ENCODE peak calls at places on chromosomes 7 and 10, in nine cellular contexts. K, X, J, Q, R, Y, E, C and D are unnamed samples.
A peak's percentile ranks its signal among the peaks of the same experiment; 100 is the strongest.

GRCh38 chr7:53541467-53541866 is 506.0 kb downstream of the POM121L12 start:
- DNase-seq in C (no peak), R (no peak), X (no peak), J (no peak), Y (no peak), Q (no peak), E (no peak), K (no peak), D (no peak)

GRCh38 chr10:43926875-43927406 is 278.3 kb upstream of the ZNF32 start:
- DNase-seq in R (no peak), E (no peak), J (no peak), X (no peak), Y (no peak), K (no peak), C (no peak), Q (no peak), D (no peak)

GRCh38 chr7:22793593-22794462 is 28.8 kb downstream of the TOMM7 start:
- DNase-seq in R (no peak), J (peak; percentile 11), X (no peak), Q (no peak), C (no peak), Y (no peak), E (no peak), K (no peak), D (no peak)

GRCh38 chr7:138798836-138799235 is 840 bp upstream of the ATP6V0A4 start:
- DNase-seq in R (no peak), X (no peak), C (no peak), Q (no peak), J (no peak), Y (no peak), E (no peak), K (no peak), D (peak; percentile 18)

GRCh38 chr7:124276005-124276606 is 243.2 kb upstream of the TMEM229A start:
- DNase-seq in X (peak; percentile 6), J (no peak), C (no peak), Q (peak; percentile 11), Y (no peak), E (no peak), K (no peak), R (peak; percentile 18), D (peak; percentile 39)

GRCh38 chr10:27258838-27259532 is 18.4 kb upstream of the ACBD5 start:
- DNase-seq in R (no peak), X (no peak), J (peak; percentile 31), E (no peak), C (no peak), Y (no peak), Q (no peak), K (no peak), D (no peak)

GRCh38 chr10:124383496-124383895 is 35.2 kb downstream of the OAT start:
- DNase-seq in E (no peak), C (no peak), R (no peak), K (no peak), X (no peak), Y (no peak), Q (no peak), J (no peak), D (no peak)

GRCh38 chr10:75922435-75922834 is 491.0 kb downstream of the LRMDA start:
- DNase-seq in C (no peak), K (no peak), Y (no peak), J (peak; percentile 16), Q (no peak), E (no peak), R (no peak), X (no peak), D (peak; percentile 20)

GRCh38 chr10:34539533-34540315 is 275.4 kb downstream of the PARD3 start:
- DNase-seq in Y (no peak), J (peak; percentile 76), C (no peak), E (peak; percentile 25), R (no peak), K (no peak), Q (no peak), X (no peak), D (no peak)

GRCh38 chr10:1379601-1380000 is 323.4 kb downstream of the WDR37 start:
- DNase-seq in J (no peak), Y (no peak), R (no peak), E (no peak), X (no peak), C (no peak), K (no peak), Q (no peak), D (no peak)

GRCh38 chr10:122855745-122856144 is 10.1 kb upstream of the CUZD1 start:
- DNase-seq in X (no peak), Q (no peak), Y (no peak), R (no peak), E (no peak), K (no peak), J (no peak), C (no peak), D (no peak)

GRCh38 chr7:133980794-133981193 is 146.3 kb upstream of the LRGUK start:
- DNase-seq in Q (no peak), J (no peak), K (no peak), E (no peak), C (no peak), Y (no peak), R (no peak), X (no peak), D (no peak)

GRCh38 chr7:100568176-100568935 is 5.3 kb downstream of the SAP25 start:
- DNase-seq in K (no peak), J (no peak), C (peak; percentile 19), R (no peak), X (no peak), Y (no peak), Q (no peak), E (no peak), D (no peak)

GRCh38 chr10:53140516-53140915 is 367.9 kb upstream of the MBL2 start:
- DNase-seq in R (no peak), X (no peak), J (peak; percentile 62), K (no peak), Y (no peak), Q (no peak), E (no peak), C (no peak), D (peak; percentile 81)

GRCh38 chr7:149856583-149856982 is 17.2 kb upstream of the ATP6V0E2 start:
- DNase-seq in C (no peak), E (no peak), R (no peak), X (no peak), Y (no peak), J (no peak), K (no peak), Q (no peak), D (no peak)

GRCh38 chr10:132690821-132691610 is 94.9 kb downstream of the NKX6-2 start:
- DNase-seq in C (peak; percentile 13), Y (no peak), X (no peak), E (no peak), Q (no peak), R (no peak), K (no peak), J (no peak), D (no peak)

GRCh38 chr10:104117839-104118323 is 4.1 kb upstream of the SFR1 start:
- DNase-seq in Y (no peak), R (peak; percentile 81), X (no peak), C (no peak), Q (peak; percentile 25), E (no peak), J (peak; percentile 88), K (peak; percentile 74), D (peak; percentile 93)

GRCh38 chr7:121561717-121562116 is 165.6 kb upstream of the FAM3C start:
- DNase-seq in Q (no peak), Y (no peak), E (no peak), R (no peak), X (no peak), C (no peak), K (peak; percentile 64), J (peak; percentile 8), D (no peak)

GRCh38 chr10:128031216-128031615 is 95.0 kb downstream of the MKI67 start:
- DNase-seq in J (no peak), R (no peak), C (no peak), Q (no peak), X (no peak), E (no peak), K (no peak), Y (no peak), D (no peak)

GRCh38 chr7:156614434-156615264 is 25.9 kb upstream of the RNF32 start:
- DNase-seq in R (no peak), E (no peak), C (no peak), X (no peak), Y (no peak), K (no peak), J (no peak), Q (no peak), D (no peak)

GRCh38 chr10:88187472-88187871 is 324.0 kb downstream of the PTEN start:
- DNase-seq in Y (no peak), X (no peak), C (no peak), Q (no peak), R (no peak), J (no peak), E (no peak), K (no peak), D (no peak)

GRCh38 chr10:77586719-77587423 is 50.7 kb downstream of the KCNMA1 start:
- DNase-seq in R (no peak), X (no peak), J (peak; percentile 96), E (peak; percentile 86), Q (no peak), C (peak; percentile 78), K (no peak), Y (no peak), D (no peak)

GRCh38 chr7:49597805-49598204 is 175.6 kb upstream of the VWC2 start:
- DNase-seq in R (no peak), E (no peak), Q (no peak), X (no peak), J (no peak), C (no peak), Y (no peak), K (no peak), D (no peak)

GRCh38 chr10:80259405-80259871 is 30.0 kb downstream of the MAT1A start:
- DNase-seq in J (peak; percentile 6), X (no peak), K (no peak), Y (no peak), R (no peak), C (no peak), Q (no peak), E (no peak), D (no peak)

GRCh38 chr7:110010379-110010778 is 1080.5 kb upstream of the LRRN3 start:
- DNase-seq in Q (no peak), J (no peak), X (no peak), Y (no peak), R (no peak), E (no peak), K (no peak), C (no peak), D (no peak)

GRCh38 chr10:57168703-57169240 is 807.7 kb upstream of the ZWINT start:
- DNase-seq in E (no peak), C (no peak), R (no peak), J (no peak), K (no peak), X (no peak), Y (no peak), Q (no peak), D (no peak)

GRCh38 chr7:50497068-50497642 is 47.0 kb upstream of the FIGNL1 start:
- DNase-seq in J (peak; percentile 75), K (no peak), Y (no peak), C (no peak), E (peak; percentile 11), Q (no peak), X (no peak), R (no peak), D (no peak)

GRCh38 chr10:75126277-75126676 is 14.8 kb downstream of the SAMD8 start:
- DNase-seq in J (peak; percentile 24), E (no peak), C (no peak), Y (no peak), R (no peak), K (no peak), X (no peak), Q (no peak), D (no peak)

GRCh38 chr10:99694171-99694570 is 34.9 kb downstream of the ENTPD7 start:
- DNase-seq in Q (no peak), Y (no peak), R (no peak), E (no peak), X (no peak), K (no peak), J (peak; percentile 84), C (no peak), D (peak; percentile 78)

GRCh38 chr7:30367561-30367960 is 83.2 kb downstream of the ZNRF2 start:
- DNase-seq in K (no peak), J (no peak), R (no peak), C (no peak), Q (no peak), Y (no peak), X (no peak), E (no peak), D (no peak)